ENCODE peak calls at places on chromosome 11, in four cellular contexts. One of them, this sample, is unnamed. For H3K27me3, the result is how much of the 10 kb centered on the place peaks cover.

GRCh38 chr11:35143509-35144102 is 4.6 kb downstream of the CD44 start:
- DNase-seq in AG04450: no peak
- DNase-seq in colonic mucosa: no peak
- DNase-seq in cardiac muscle cell: no peak
- DNase-seq in this sample: no peak

GRCh38 chr11:46521947-46522681 is 71.7 kb downstream of the AMBRA1 start:
- DNase-seq in cardiac muscle cell: peak
- DNase-seq in AG04450: no peak
- DNase-seq in colonic mucosa: no peak
- DNase-seq in this sample: no peak

GRCh38 chr11:93817426-93818348 is 32.7 kb downstream of the VSTM5 start:
- DNase-seq in colonic mucosa: no peak
- DNase-seq in AG04450: no peak
- DNase-seq in cardiac muscle cell: no peak
- DNase-seq in this sample: no peak

GRCh38 chr11:125084057-125084416 is 20.9 kb downstream of the SLC37A2 start:
- DNase-seq in cardiac muscle cell: no peak
- DNase-seq in colonic mucosa: no peak
- DNase-seq in AG04450: no peak
- DNase-seq in this sample: no peak

GRCh38 chr11:103792981-103793468 is 243.4 kb upstream of the DDI1 start:
- DNase-seq in cardiac muscle cell: peak
- DNase-seq in AG04450: no peak
- DNase-seq in colonic mucosa: no peak
- DNase-seq in this sample: no peak

GRCh38 chr11:72084960-72085359 is 4.3 kb downstream of the LRRC51 start:
- DNase-seq in cardiac muscle cell: no peak
- DNase-seq in AG04450: no peak
- DNase-seq in colonic mucosa: no peak
- DNase-seq in this sample: no peak

GRCh38 chr11:112255075-112255739 is 5.5 kb downstream of the PLET1 start:
- DNase-seq in colonic mucosa: no peak
- DNase-seq in AG04450: no peak
- DNase-seq in cardiac muscle cell: peak
- DNase-seq in this sample: no peak

GRCh38 chr11:16805942-16806341 is 67.5 kb downstream of the C11orf58 start:
- DNase-seq in cardiac muscle cell: no peak
- DNase-seq in colonic mucosa: no peak
- DNase-seq in AG04450: no peak
- DNase-seq in this sample: no peak

GRCh38 chr11:44110231-44110679 is 14.8 kb downstream of the EXT2 start:
- DNase-seq in colonic mucosa: peak
- DNase-seq in AG04450: no peak
- DNase-seq in cardiac muscle cell: peak
- DNase-seq in this sample: no peak

GRCh38 chr11:33160147-33160546 is 1.1 kb downstream of the CSTF3 start:
- DNase-seq in AG04450: no peak
- DNase-seq in colonic mucosa: no peak
- DNase-seq in cardiac muscle cell: peak
- DNase-seq in this sample: no peak

GRCh38 chr11:114258696-114259095 is 37.5 kb upstream of the NNMT start:
- DNase-seq in cardiac muscle cell: no peak
- DNase-seq in AG04450: no peak
- DNase-seq in colonic mucosa: no peak
- DNase-seq in this sample: no peak

GRCh38 chr11:47938791-47939560 is 41.4 kb upstream of the PTPRJ start:
- DNase-seq in cardiac muscle cell: no peak
- DNase-seq in colonic mucosa: no peak
- DNase-seq in AG04450: no peak
- DNase-seq in this sample: no peak

GRCh38 chr11:12789574-12789973 is 115.4 kb downstream of the TEAD1 start:
- DNase-seq in colonic mucosa: no peak
- DNase-seq in AG04450: no peak
- DNase-seq in cardiac muscle cell: no peak
- DNase-seq in this sample: no peak

GRCh38 chr11:61736310-61736709 is 16.1 kb upstream of the MYRF start:
- DNase-seq in colonic mucosa: no peak
- DNase-seq in cardiac muscle cell: no peak
- DNase-seq in AG04450: no peak
- DNase-seq in this sample: no peak

GRCh38 chr11:31355131-31355530 is 14.4 kb downstream of the DCDC1 start:
- DNase-seq in AG04450: no peak
- DNase-seq in colonic mucosa: no peak
- DNase-seq in cardiac muscle cell: peak
- DNase-seq in this sample: no peak

GRCh38 chr11:103636232-103636631 is 400.2 kb upstream of the DDI1 start:
- DNase-seq in cardiac muscle cell: no peak
- DNase-seq in colonic mucosa: no peak
- DNase-seq in AG04450: no peak
- DNase-seq in this sample: no peak

GRCh38 chr11:86942212-86942611 is 13.0 kb downstream of the FZD4 start:
- DNase-seq in AG04450: no peak
- DNase-seq in cardiac muscle cell: peak
- DNase-seq in colonic mucosa: no peak
- DNase-seq in this sample: no peak

GRCh38 chr11:14376920-14377319 is 17.9 kb upstream of the RRAS2 start:
- DNase-seq in colonic mucosa: no peak
- DNase-seq in cardiac muscle cell: no peak
- DNase-seq in AG04450: no peak
- DNase-seq in this sample: no peak

GRCh38 chr11:128216198-128216597 is 371.2 kb downstream of the ETS1 start:
- DNase-seq in AG04450: no peak
- DNase-seq in cardiac muscle cell: no peak
- DNase-seq in colonic mucosa: no peak
- DNase-seq in this sample: no peak

GRCh38 chr11:116547571-116547970 is 225.2 kb downstream of the BUD13 start:
- DNase-seq in AG04450: no peak
- DNase-seq in colonic mucosa: no peak
- DNase-seq in cardiac muscle cell: no peak
- DNase-seq in this sample: no peak

GRCh38 chr11:33125611-33126010 is 35.7 kb downstream of the CSTF3 start:
- DNase-seq in colonic mucosa: no peak
- DNase-seq in AG04450: no peak
- DNase-seq in cardiac muscle cell: no peak
- DNase-seq in this sample: no peak

GRCh38 chr11:90213322-90213721 is 9.5 kb downstream of the CHORDC1 start:
- DNase-seq in cardiac muscle cell: no peak
- DNase-seq in colonic mucosa: no peak
- DNase-seq in AG04450: no peak
- DNase-seq in this sample: no peak

GRCh38 chr11:120789391-120789790 is 234.5 kb upstream of the TBCEL start:
- DNase-seq in cardiac muscle cell: no peak
- DNase-seq in colonic mucosa: no peak
- DNase-seq in AG04450: no peak
- DNase-seq in this sample: no peak
- H3K27me3 ChIP-seq in cardiac muscle cell: under half
- H3K27me3 ChIP-seq in colonic mucosa: under half
- H3K27me3 ChIP-seq in AG04450: under half
- H3K27me3 ChIP-seq in this sample: under half

DNA sequence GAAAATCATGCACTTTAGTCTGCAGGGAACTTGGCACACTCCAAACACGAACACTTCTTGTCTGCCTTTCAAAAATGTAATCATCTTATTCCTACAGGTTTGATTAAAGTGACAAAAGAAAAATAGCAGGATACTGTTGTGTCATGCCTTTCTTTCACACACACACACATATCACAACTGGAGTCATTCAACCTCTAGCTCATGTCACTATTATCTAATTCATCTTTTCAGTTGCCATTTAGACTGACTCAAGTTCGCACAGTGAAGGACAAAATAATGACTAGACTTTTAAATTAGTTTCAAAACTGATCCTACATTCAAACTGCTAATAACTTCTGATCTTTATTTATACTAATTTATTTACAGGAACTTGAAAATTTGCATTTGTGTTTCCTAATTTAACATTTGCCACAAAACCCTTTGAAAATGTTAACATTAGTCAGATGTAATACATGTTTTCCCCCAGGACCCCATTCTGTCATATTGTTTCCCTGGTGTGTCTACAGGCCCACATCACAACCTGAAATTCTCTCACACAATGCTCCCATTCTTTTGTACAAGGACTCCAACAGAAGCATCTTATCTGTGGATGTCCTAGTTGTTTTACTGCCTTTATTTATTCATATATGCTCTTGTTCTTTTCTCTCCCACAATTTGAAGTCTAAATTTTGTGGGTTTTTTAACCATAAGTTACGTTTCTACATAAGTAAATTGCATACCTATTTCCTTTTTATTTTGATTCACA is 171.1 kb downstream of the GRIA4 start:
- DNase-seq in cardiac muscle cell: no peak
- DNase-seq in colonic mucosa: no peak
- DNase-seq in AG04450: no peak
- DNase-seq in this sample: no peak
- H3K4me3 ChIP-seq in cardiac muscle cell: no peak
- H3K4me3 ChIP-seq in colonic mucosa: no peak
- H3K4me3 ChIP-seq in AG04450: no peak
- H3K4me3 ChIP-seq in this sample: no peak

GRCh38 chr11:111253630-111254029 is 8.1 kb downstream of the POU2AF2 start:
- DNase-seq in AG04450: no peak
- DNase-seq in colonic mucosa: no peak
- DNase-seq in cardiac muscle cell: no peak
- DNase-seq in this sample: no peak
- H3K27me3 ChIP-seq in AG04450: under half
- H3K27me3 ChIP-seq in colonic mucosa: under half
- H3K27me3 ChIP-seq in cardiac muscle cell: under half
- H3K27me3 ChIP-seq in this sample: under half

DNA sequence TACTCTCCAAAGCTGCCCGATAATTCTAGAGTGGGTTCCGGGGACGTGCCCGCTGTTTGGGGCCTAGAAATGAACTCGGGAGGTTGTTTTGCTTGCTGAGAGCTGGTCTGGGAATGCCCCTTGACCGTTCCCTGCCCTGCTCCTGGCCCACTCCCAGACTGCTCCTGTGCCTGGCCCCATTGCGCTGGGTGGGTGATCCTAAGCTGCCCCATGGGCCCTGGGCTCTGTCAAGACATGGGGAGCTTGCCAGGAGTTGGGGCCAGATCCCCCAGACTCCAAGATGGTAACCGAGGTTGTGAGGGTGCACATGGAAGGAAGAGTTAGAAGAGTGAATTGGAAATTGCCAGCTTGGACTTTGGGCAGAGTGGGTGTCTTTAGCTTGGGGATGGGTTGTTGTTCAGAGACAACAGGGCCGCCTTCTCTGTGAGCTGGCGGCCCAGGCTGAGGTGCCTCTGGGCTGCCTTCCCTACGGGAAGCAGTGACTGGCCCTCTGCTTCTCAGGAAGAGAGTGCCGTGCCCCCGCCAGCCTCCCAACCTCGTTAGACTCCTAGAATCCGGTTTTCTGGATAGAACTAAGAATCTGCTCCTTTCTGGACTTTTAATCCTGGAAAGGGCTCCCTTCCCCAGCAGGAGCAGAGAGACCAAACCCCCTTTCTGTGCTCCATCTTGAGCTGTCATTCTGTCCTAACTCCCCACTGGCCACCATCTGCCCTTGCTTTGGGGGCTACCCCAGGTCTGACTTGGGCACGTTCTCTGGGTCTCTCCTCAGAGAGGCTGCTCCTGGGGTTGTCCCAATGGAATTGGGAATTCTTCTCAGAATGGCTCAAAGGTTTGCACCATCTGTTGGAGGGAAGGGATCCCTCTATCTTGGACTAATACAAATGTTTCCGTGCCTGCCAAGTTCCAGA is 1.8 kb downstream of the ST3GAL4 start:
- DNase-seq in colonic mucosa: no peak
- DNase-seq in cardiac muscle cell: no peak
- DNase-seq in AG04450: no peak
- DNase-seq in this sample: no peak
- H3K4me3 ChIP-seq in colonic mucosa: peak
- H3K4me3 ChIP-seq in cardiac muscle cell: no peak
- H3K4me3 ChIP-seq in AG04450: peak
- H3K4me3 ChIP-seq in this sample: peak

GRCh38 chr11:102610198-102610597 is 14.9 kb downstream of the MMP20 start:
- DNase-seq in AG04450: no peak
- DNase-seq in cardiac muscle cell: no peak
- DNase-seq in colonic mucosa: no peak
- DNase-seq in this sample: no peak

GRCh38 chr11:102611291-102611690 is 13.8 kb downstream of the MMP20 start:
- DNase-seq in colonic mucosa: no peak
- DNase-seq in AG04450: no peak
- DNase-seq in cardiac muscle cell: no peak
- DNase-seq in this sample: no peak

GRCh38 chr11:102604011-102604410 is 21.1 kb downstream of the MMP20 start:
- DNase-seq in colonic mucosa: no peak
- DNase-seq in cardiac muscle cell: no peak
- DNase-seq in AG04450: no peak
- DNase-seq in this sample: no peak

GRCh38 chr11:102604875-102605274 is 20.3 kb downstream of the MMP20 start:
- DNase-seq in colonic mucosa: no peak
- DNase-seq in AG04450: no peak
- DNase-seq in cardiac muscle cell: no peak
- DNase-seq in this sample: no peak

DNA sequence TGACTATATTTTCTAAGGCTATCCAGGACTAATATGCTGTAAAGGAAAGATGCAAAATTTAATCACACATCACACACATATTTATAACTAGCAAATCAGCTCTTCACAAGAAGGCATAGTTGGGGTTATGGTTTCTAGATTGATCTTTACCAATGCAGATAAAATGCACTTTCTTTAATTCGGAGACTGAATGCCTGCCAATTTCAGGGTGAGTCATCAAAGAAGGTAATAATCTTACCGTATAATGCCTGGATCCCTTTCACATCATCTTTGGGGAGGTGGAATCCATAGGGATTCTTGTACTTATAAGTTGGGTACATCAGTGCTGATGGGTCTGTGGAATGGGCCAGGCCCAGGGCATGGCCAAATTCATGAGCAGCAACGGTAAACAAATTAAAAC is 16.4 kb downstream of the MMP20 start:
- DNase-seq in AG04450: no peak
- DNase-seq in cardiac muscle cell: no peak
- DNase-seq in colonic mucosa: no peak
- DNase-seq in this sample: no peak
- H3K27me3 ChIP-seq in AG04450: under half
- H3K27me3 ChIP-seq in cardiac muscle cell: under half
- H3K27me3 ChIP-seq in colonic mucosa: under half
- H3K27me3 ChIP-seq in this sample: under half

DNA sequence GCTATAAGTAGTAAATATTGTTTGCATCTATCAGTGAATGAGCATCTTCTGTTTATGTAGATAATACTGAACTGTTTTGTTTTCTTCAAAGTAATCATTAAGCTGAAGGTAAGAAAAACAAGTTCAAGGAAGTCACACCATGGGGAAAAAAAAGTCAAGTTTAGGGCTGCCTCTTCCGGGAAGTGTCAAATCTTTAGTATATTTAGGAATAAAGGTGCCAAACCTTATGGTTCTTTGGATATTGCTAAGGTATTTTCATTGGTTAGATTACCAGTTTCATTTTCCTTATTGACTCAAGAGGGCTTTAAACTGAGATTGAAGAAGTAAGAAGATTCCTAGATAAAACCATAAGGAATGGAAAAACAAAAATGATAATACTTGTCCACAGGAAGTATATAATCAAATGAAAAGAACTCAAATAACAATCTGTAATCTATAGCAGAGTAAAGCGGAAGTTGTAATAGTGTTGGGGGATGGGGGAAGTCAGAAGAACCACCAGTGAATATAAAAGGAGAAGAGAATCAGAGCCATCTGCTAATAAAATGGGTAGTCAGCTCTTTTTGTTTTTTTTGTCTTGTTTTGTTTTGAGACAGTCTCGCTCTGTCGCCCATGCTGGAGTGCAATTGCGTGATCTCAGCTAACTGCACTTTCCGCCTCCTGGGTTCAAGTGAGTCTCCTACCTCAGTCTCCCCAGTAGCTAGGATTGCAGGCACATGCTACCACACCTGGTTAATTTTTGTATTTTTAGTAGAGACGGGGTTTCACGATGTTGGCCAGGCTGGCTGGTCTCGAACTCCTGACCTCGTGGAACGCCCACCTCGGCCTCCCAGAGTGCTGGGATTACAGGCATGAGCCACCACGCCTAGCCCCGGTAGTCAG is 2.3 kb downstream of the ATM start:
- DNase-seq in AG04450: no peak
- DNase-seq in colonic mucosa: no peak
- DNase-seq in cardiac muscle cell: no peak
- DNase-seq in this sample: no peak
- H3K4me3 ChIP-seq in AG04450: peak
- H3K4me3 ChIP-seq in colonic mucosa: no peak
- H3K4me3 ChIP-seq in cardiac muscle cell: no peak
- H3K4me3 ChIP-seq in this sample: no peak

This sample was measured in vagina.